ENCODE peak calls at places on chromosomes 12 and 14, in ten cellular contexts. A, Y, B, K, D, L, C, M, G and J are unnamed samples.

GRCh38 chr14:25121342-25122129 is 71.6 kb upstream of the STXBP6 start:
- DNase-seq in C (no peak), B (no peak), L (peak), G (peak), A (peak), Y (no peak), D (no peak), M (no peak), K (no peak), J (peak)

GRCh38 chr12:26555139-26555538 is 277.9 kb downstream of the ITPR2 start:
- DNase-seq in D (no peak), B (no peak), G (peak), A (no peak), L (peak), Y (no peak), C (no peak), M (no peak), K (no peak), J (no peak)

GRCh38 chr14:42224053-42224888 is 617.6 kb downstream of the LRFN5 start:
- DNase-seq in C (peak), A (peak), L (peak), M (peak), Y (peak), K (no peak), B (peak), G (peak), D (peak), J (peak)

GRCh38 chr14:104546591-104547309 is 32.8 kb upstream of the C14orf180 start:
- DNase-seq in L (no peak), B (no peak), Y (no peak), M (no peak), K (no peak), C (no peak), D (no peak), G (no peak), A (no peak), J (no peak)

GRCh38 chr14:89252887-89253532 is 164.0 kb downstream of the FOXN3 start:
- DNase-seq in D (no peak), K (no peak), B (peak), C (no peak), Y (no peak), L (no peak), G (peak), M (no peak), A (peak), J (peak)

GRCh38 chr14:61766136-61766535 is 3.9 kb downstream of the SNAPC1 start:
- DNase-seq in A (no peak), M (no peak), L (no peak), K (no peak), Y (no peak), G (no peak), B (no peak), C (no peak), D (no peak), J (no peak)

GRCh38 chr14:68718033-68718725 is 74.7 kb downstream of the ZFP36L1 start:
- DNase-seq in M (no peak), B (no peak), L (no peak), G (no peak), D (peak), K (no peak), A (peak), C (no peak), Y (no peak), J (no peak)

GRCh38 chr14:105028251-105028927 is 7.5 kb upstream of the CDCA4 start:
- DNase-seq in B (peak), L (peak), M (no peak), G (peak), K (no peak), C (no peak), Y (no peak), A (no peak), D (no peak), J (no peak)

GRCh38 chr14:65479386-65479785 is 66.9 kb downstream of the FUT8 start:
- DNase-seq in L (no peak), A (no peak), K (no peak), C (no peak), M (no peak), Y (no peak), B (no peak), D (no peak), G (no peak), J (no peak)

GRCh38 chr12:64671682-64672081 is 61.4 kb downstream of the RASSF3 start:
- DNase-seq in K (no peak), D (no peak), L (no peak), Y (no peak), A (no peak), B (no peak), M (no peak), G (no peak), C (no peak), J (no peak)

GRCh38 chr12:101829639-101830390 is 944 bp downstream of the GNPTAB start:
- DNase-seq in K (no peak), L (peak), Y (no peak), G (peak), D (no peak), C (no peak), B (peak), A (no peak), M (no peak), J (no peak)

GRCh38 chr14:41986726-41987125 is 380.1 kb downstream of the LRFN5 start:
- DNase-seq in G (peak), Y (no peak), D (no peak), A (no peak), L (peak), M (no peak), K (no peak), B (no peak), C (no peak), J (no peak)

GRCh38 chr14:68286667-68287066 is 467.1 kb downstream of the RAD51B start:
- DNase-seq in B (no peak), Y (no peak), C (no peak), D (no peak), K (no peak), G (peak), L (no peak), A (no peak), M (no peak), J (no peak)

GRCh38 chr12:9756174-9756573 is 4.5 kb downstream of the CD69 start:
- DNase-seq in M (no peak), Y (no peak), K (no peak), D (no peak), B (no peak), C (no peak), G (no peak), L (no peak), A (no peak), J (no peak)

GRCh38 chr12:12714276-12715001 is 2.7 kb upstream of the CDKN1B start:
- DNase-seq in K (peak), A (peak), M (no peak), G (peak), C (no peak), B (peak), Y (no peak), L (peak), D (peak), J (peak)

GRCh38 chr12:48716168-48716492 is 377 bp downstream of the CCNT1 start:
- DNase-seq in Y (no peak), G (no peak), K (no peak), D (peak), L (no peak), A (no peak), M (no peak), C (no peak), B (no peak), J (no peak)

GRCh38 chr14:24411468-24412454 is 13.0 kb downstream of the NYNRIN start:
- DNase-seq in A (peak), D (peak), K (peak), Y (no peak), L (peak), M (no peak), C (no peak), G (peak), B (peak), J (peak)

GRCh38 chr14:75204106-75204505 is 27.7 kb upstream of the TMED10 start:
- DNase-seq in Y (no peak), G (no peak), B (no peak), A (no peak), D (no peak), L (peak), C (no peak), M (no peak), K (no peak), J (no peak)

GRCh38 chr14:92651106-92651792 is 97.2 kb downstream of the LGMN start:
- DNase-seq in Y (peak), C (no peak), G (no peak), B (no peak), A (no peak), L (no peak), D (peak), K (peak), M (no peak), J (no peak)

GRCh38 chr14:95058491-95058890 is 98.8 kb downstream of the DICER1 start:
- DNase-seq in M (no peak), G (no peak), B (no peak), L (no peak), C (no peak), D (no peak), Y (no peak), K (no peak), A (no peak), J (peak)

GRCh38 chr14:61076531-61076930 is 95.5 kb downstream of the SLC38A6 start:
- DNase-seq in A (no peak), M (no peak), L (peak), K (no peak), Y (no peak), B (peak), D (no peak), C (no peak), G (no peak), J (no peak)

GRCh38 chr14:22025884-22026283 is 352.3 kb upstream of the OR4E1 start:
- DNase-seq in Y (no peak), A (no peak), C (no peak), G (no peak), K (no peak), L (no peak), M (no peak), B (no peak), D (no peak), J (no peak)

GRCh38 chr12:66500841-66501240 is 178.0 kb downstream of the GRIP1 start:
- DNase-seq in D (no peak), M (no peak), C (no peak), A (no peak), B (no peak), G (no peak), Y (no peak), K (no peak), L (no peak), J (no peak)

GRCh38 chr12:198708-199107 is 15.2 kb downstream of the SLC6A12 start:
- DNase-seq in K (no peak), Y (no peak), A (no peak), M (no peak), G (no peak), B (no peak), L (no peak), D (no peak), C (no peak), J (no peak)

GRCh38 chr12:94793191-94793595 is 142.8 kb upstream of the TMCC3 start:
- DNase-seq in G (no peak), A (peak), Y (no peak), D (no peak), L (peak), K (no peak), C (no peak), B (no peak), M (no peak), J (peak)

GRCh38 chr14:57375156-57375555 is 15.2 kb upstream of the NAA30 start:
- DNase-seq in D (no peak), K (no peak), L (no peak), G (no peak), M (no peak), B (no peak), A (peak), C (no peak), Y (no peak), J (no peak)

GRCh38 chr12:23959826-23960225 is 10.4 kb upstream of the SOX5 start:
- DNase-seq in A (no peak), M (no peak), C (no peak), Y (no peak), B (no peak), G (no peak), D (no peak), K (no peak), L (no peak), J (no peak)

GRCh38 chr12:95096852-95097251 is 23.4 kb upstream of the NR2C1 start:
- DNase-seq in K (no peak), C (no peak), Y (no peak), G (peak), L (peak), M (peak), A (no peak), B (no peak), D (no peak), J (no peak)

GRCh38 chr14:94571950-94572349 is 9.3 kb upstream of the SERPINA5 start:
- DNase-seq in C (no peak), K (no peak), G (peak), A (no peak), L (peak), M (no peak), Y (no peak), D (no peak), B (no peak), J (no peak)

GRCh38 chr14:67343601-67344230 is 15.9 kb downstream of the ATP6V1D start:
- DNase-seq in G (peak), M (no peak), Y (no peak), D (no peak), B (no peak), L (no peak), K (no peak), C (no peak), A (no peak), J (no peak)

GRCh38 chr14:39266871-39267591 is 33.3 kb downstream of the MIA2 start:
- DNase-seq in C (peak), K (peak), Y (peak), L (peak), M (peak), D (peak), G (peak), B (peak), A (peak), J (peak)

GRCh38 chr14:92563359-92563758 is 49.8 kb downstream of the RIN3 start:
- DNase-seq in M (no peak), B (no peak), D (no peak), Y (no peak), G (no peak), A (no peak), K (no peak), L (peak), C (no peak), J (no peak)

GRCh38 chr14:84482256-84483071 is 1047.5 kb upstream of the FLRT2 start:
- DNase-seq in C (no peak), L (peak), Y (no peak), M (no peak), D (no peak), B (no peak), K (no peak), A (no peak), G (peak), J (no peak)

GRCh38 chr12:53808023-53808705 is 56.4 kb upstream of the CISTR start:
- DNase-seq in D (no peak), Y (no peak), B (no peak), L (no peak), C (no peak), M (no peak), G (no peak), A (no peak), K (no peak), J (no peak)